ENCODE peak calls at places on chromosome 19, in four cellular contexts. P, Y, A and H are unnamed samples. For H3K4me1, the result is how much of the 10 kb centered on the place peaks cover.

GRCh38 chr19:36060430-36060829 is 5.7 kb downstream of the WDR62 start:
- DNase-seq in Y (peak), A (peak), P (peak), H (no peak)

GRCh38 chr19:33887891-33888290 is 91.2 kb downstream of the KCTD15 start:
- DNase-seq in P (no peak), A (no peak), Y (no peak), H (no peak)

GRCh38 chr19:13055213-13056051 is 47.2 kb downstream of the LYL1 start:
- DNase-seq in Y (no peak), A (no peak), P (peak), H (peak)

GRCh38 chr19:38565686-38566105 is 52.1 kb downstream of the MAP4K1 start:
- DNase-seq in Y (no peak), A (no peak), P (no peak), H (no peak)

GRCh38 chr19:45428385-45429231 is 4.9 kb upstream of the ERCC1 start:
- DNase-seq in P (no peak), Y (no peak), A (peak), H (peak)

GRCh38 chr19:4130635-4131438 is 6.9 kb upstream of the MAP2K2 start:
- DNase-seq in P (no peak), Y (peak), A (peak), H (no peak)

GRCh38 chr19:4929186-4929585 is 19.9 kb downstream of the UHRF1 start:
- DNase-seq in P (no peak), Y (no peak), A (no peak), H (no peak)

GRCh38 chr19:12986726-12987125 is 8.5 kb upstream of the NFIX start:
- DNase-seq in Y (no peak), A (no peak), P (no peak), H (no peak)

GRCh38 chr19:14441041-14441938 is 8.2 kb downstream of the PKN1 start:
- DNase-seq in P (no peak), A (no peak), Y (no peak), H (no peak)

GRCh38 chr19:14439014-14439413 is 5.9 kb downstream of the PKN1 start:
- DNase-seq in A (no peak), Y (no peak), P (no peak), H (no peak)

GRCh38 chr19:14442904-14443631 is 10.0 kb downstream of the PKN1 start:
- DNase-seq in P (no peak), A (no peak), Y (no peak), H (no peak)

GRCh38 chr19:14437578-14438140 is 4.6 kb downstream of the PKN1 start:
- DNase-seq in A (no peak), Y (no peak), P (no peak), H (no peak)

DNA sequence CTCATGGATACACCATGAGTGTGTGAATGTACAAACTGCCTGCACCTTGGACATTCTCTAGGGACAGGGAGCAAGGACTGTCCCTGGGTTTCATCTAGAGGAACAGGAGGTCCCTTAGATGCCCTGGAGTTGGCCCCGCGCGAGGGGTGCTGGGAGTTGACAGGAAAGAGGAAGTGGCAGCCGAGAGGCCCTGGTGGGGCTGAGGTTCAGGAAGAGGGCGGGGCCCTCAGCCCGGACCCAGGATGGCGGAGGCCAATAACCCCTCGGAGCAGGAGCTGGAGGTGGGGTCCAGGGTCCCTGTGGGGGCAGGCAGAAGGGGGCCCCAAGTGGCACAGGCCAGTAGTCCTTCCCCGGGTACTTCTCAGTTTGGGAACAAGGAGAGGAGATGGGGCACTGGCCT is 6.9 kb downstream of the PKN1 start:
- DNase-seq in Y (no peak), P (peak), A (peak), H (no peak)
- H3K4me1 ChIP-seq in Y (under half), P (under half), A (under half), H (under half)

GRCh38 chr19:49818691-49819331 is 722 bp downstream of the MED25 start:
- DNase-seq in Y (no peak), A (peak), P (no peak), H (no peak)
- TF ChIP-seq EP300 in Y (no peak), A (no peak), P (no peak), H (no peak)

GRCh38 chr19:39940221-39940833 is 5.9 kb upstream of the FCGBP start:
- DNase-seq in A (no peak), Y (no peak), P (no peak), H (no peak)
- H3K4me1 ChIP-seq in A (under half), Y (half or more), P (under half), H (under half)

DNA sequence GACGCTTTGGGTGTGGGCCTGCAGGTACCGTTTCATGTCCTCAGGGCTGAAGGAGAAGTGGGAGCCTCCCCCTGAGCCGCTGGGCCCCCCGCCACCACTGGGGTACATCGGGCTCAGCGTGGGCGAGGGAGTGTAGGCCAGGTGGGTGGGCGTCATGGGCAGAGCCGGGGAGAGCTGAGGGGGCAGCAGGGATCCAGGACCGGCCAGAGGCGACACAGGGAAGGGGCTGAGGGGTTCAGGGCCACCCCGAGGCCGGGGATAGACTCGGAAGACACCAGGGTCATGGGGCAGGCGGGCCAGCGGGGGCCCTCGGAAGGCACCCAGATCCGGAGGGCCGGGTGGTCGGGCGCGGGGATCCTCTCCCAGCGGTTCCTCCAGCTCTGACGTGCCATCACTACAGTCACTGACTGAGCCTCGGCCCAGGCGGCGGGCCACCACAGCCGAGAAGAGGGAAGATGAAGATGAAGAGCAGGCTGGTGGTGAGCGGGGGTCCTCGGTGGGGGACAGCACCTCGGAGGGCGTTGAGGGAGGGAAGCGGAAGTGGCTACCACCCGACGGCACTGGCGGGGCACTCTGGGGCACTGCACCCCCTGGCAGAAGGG is 5.7 kb downstream of the ERF start:
- DNase-seq in P (no peak), Y (no peak), A (no peak), H (peak)
- TF ChIP-seq EP300 in P (no peak), Y (no peak), A (no peak), H (no peak)